ENCODE peak calls at places on chromosomes 6 and 20, in ten cellular contexts. One of them, this sample, is unnamed.

GRCh38 chr6:167341038-167341613 is 16.2 kb downstream of the TTLL2 start:
- DNase-seq in NCI-H1105: peak
- DNase-seq in non-pigmented ciliary epithelial cell: no peak
- DNase-seq in effector CD4-positive, alpha-beta T cell: no peak
- DNase-seq in activated CD4-positive, alpha-beta T cell treated with anti-CD3 and anti-CD28 coated beads for 48 hours: no peak
- DNase-seq in amniotic epithelial cell: no peak
- DNase-seq in MG63: no peak
- DNase-seq in GM10248: no peak
- DNase-seq in omental fat pad: no peak
- DNase-seq in bronchial epithelial cell: no peak
- DNase-seq in this sample: no peak

GRCh38 chr6:82506526-82506925 is 142.9 kb downstream of the TPBG start:
- DNase-seq in NCI-H1105: no peak
- DNase-seq in non-pigmented ciliary epithelial cell: no peak
- DNase-seq in effector CD4-positive, alpha-beta T cell: no peak
- DNase-seq in activated CD4-positive, alpha-beta T cell treated with anti-CD3 and anti-CD28 coated beads for 48 hours: no peak
- DNase-seq in amniotic epithelial cell: peak
- DNase-seq in MG63: no peak
- DNase-seq in GM10248: no peak
- DNase-seq in omental fat pad: no peak
- DNase-seq in bronchial epithelial cell: peak
- DNase-seq in this sample: no peak

GRCh38 chr6:74166849-74167248 is 470.8 kb downstream of the CD109 start:
- DNase-seq in NCI-H1105: no peak
- DNase-seq in non-pigmented ciliary epithelial cell: no peak
- DNase-seq in effector CD4-positive, alpha-beta T cell: no peak
- DNase-seq in activated CD4-positive, alpha-beta T cell treated with anti-CD3 and anti-CD28 coated beads for 48 hours: no peak
- DNase-seq in amniotic epithelial cell: peak
- DNase-seq in MG63: no peak
- DNase-seq in GM10248: no peak
- DNase-seq in omental fat pad: no peak
- DNase-seq in bronchial epithelial cell: peak
- DNase-seq in this sample: no peak

GRCh38 chr6:156828280-156828703 is 51.1 kb downstream of the ARID1B start:
- DNase-seq in NCI-H1105: no peak
- DNase-seq in non-pigmented ciliary epithelial cell: peak
- DNase-seq in effector CD4-positive, alpha-beta T cell: no peak
- DNase-seq in activated CD4-positive, alpha-beta T cell treated with anti-CD3 and anti-CD28 coated beads for 48 hours: peak
- DNase-seq in amniotic epithelial cell: peak
- DNase-seq in MG63: peak
- DNase-seq in GM10248: peak
- DNase-seq in omental fat pad: no peak
- DNase-seq in bronchial epithelial cell: peak
- DNase-seq in this sample: no peak

GRCh38 chr6:57078808-57079207 is 11.2 kb upstream of the ZNF451 start:
- DNase-seq in NCI-H1105: no peak
- DNase-seq in non-pigmented ciliary epithelial cell: no peak
- DNase-seq in effector CD4-positive, alpha-beta T cell: no peak
- DNase-seq in activated CD4-positive, alpha-beta T cell treated with anti-CD3 and anti-CD28 coated beads for 48 hours: no peak
- DNase-seq in amniotic epithelial cell: no peak
- DNase-seq in MG63: no peak
- DNase-seq in GM10248: no peak
- DNase-seq in omental fat pad: no peak
- DNase-seq in bronchial epithelial cell: no peak
- DNase-seq in this sample: no peak

GRCh38 chr6:113873043-113873667 is 16.0 kb downstream of the MARCKS start:
- DNase-seq in NCI-H1105: no peak
- DNase-seq in non-pigmented ciliary epithelial cell: no peak
- DNase-seq in effector CD4-positive, alpha-beta T cell: no peak
- DNase-seq in activated CD4-positive, alpha-beta T cell treated with anti-CD3 and anti-CD28 coated beads for 48 hours: peak
- DNase-seq in amniotic epithelial cell: no peak
- DNase-seq in MG63: no peak
- DNase-seq in GM10248: peak
- DNase-seq in omental fat pad: no peak
- DNase-seq in bronchial epithelial cell: no peak
- DNase-seq in this sample: no peak

GRCh38 chr20:2431185-2431584 is 39.4 kb downstream of the SNRPB start:
- DNase-seq in NCI-H1105: no peak
- DNase-seq in non-pigmented ciliary epithelial cell: no peak
- DNase-seq in effector CD4-positive, alpha-beta T cell: no peak
- DNase-seq in activated CD4-positive, alpha-beta T cell treated with anti-CD3 and anti-CD28 coated beads for 48 hours: no peak
- DNase-seq in amniotic epithelial cell: no peak
- DNase-seq in MG63: no peak
- DNase-seq in GM10248: no peak
- DNase-seq in omental fat pad: no peak
- DNase-seq in bronchial epithelial cell: no peak
- DNase-seq in this sample: no peak

GRCh38 chr6:146543211-146543939 is at the start of gene RAB32:
- DNase-seq in NCI-H1105: no peak
- DNase-seq in non-pigmented ciliary epithelial cell: peak
- DNase-seq in effector CD4-positive, alpha-beta T cell: no peak
- DNase-seq in activated CD4-positive, alpha-beta T cell treated with anti-CD3 and anti-CD28 coated beads for 48 hours: peak
- DNase-seq in amniotic epithelial cell: peak
- DNase-seq in MG63: peak
- DNase-seq in GM10248: peak
- DNase-seq in omental fat pad: peak
- DNase-seq in bronchial epithelial cell: peak
- DNase-seq in this sample: peak

GRCh38 chr6:1390071-1390804 is 862 bp downstream of the FOXF2 start:
- DNase-seq in NCI-H1105: peak
- DNase-seq in non-pigmented ciliary epithelial cell: no peak
- DNase-seq in effector CD4-positive, alpha-beta T cell: no peak
- DNase-seq in activated CD4-positive, alpha-beta T cell treated with anti-CD3 and anti-CD28 coated beads for 48 hours: no peak
- DNase-seq in amniotic epithelial cell: peak
- DNase-seq in MG63: peak
- DNase-seq in GM10248: no peak
- DNase-seq in omental fat pad: no peak
- DNase-seq in bronchial epithelial cell: peak
- DNase-seq in this sample: no peak

GRCh38 chr20:61886721-61887658 is 178.7 kb downstream of the TAF4 start:
- DNase-seq in NCI-H1105: peak
- DNase-seq in non-pigmented ciliary epithelial cell: peak
- DNase-seq in effector CD4-positive, alpha-beta T cell: no peak
- DNase-seq in activated CD4-positive, alpha-beta T cell treated with anti-CD3 and anti-CD28 coated beads for 48 hours: peak
- DNase-seq in amniotic epithelial cell: peak
- DNase-seq in MG63: peak
- DNase-seq in GM10248: peak
- DNase-seq in omental fat pad: no peak
- DNase-seq in bronchial epithelial cell: peak
- DNase-seq in this sample: no peak

GRCh38 chr6:132814716-132815570 is 574 bp downstream of the RPS12 start:
- DNase-seq in NCI-H1105: no peak
- DNase-seq in non-pigmented ciliary epithelial cell: no peak
- DNase-seq in effector CD4-positive, alpha-beta T cell: no peak
- DNase-seq in activated CD4-positive, alpha-beta T cell treated with anti-CD3 and anti-CD28 coated beads for 48 hours: peak
- DNase-seq in amniotic epithelial cell: no peak
- DNase-seq in MG63: no peak
- DNase-seq in GM10248: no peak
- DNase-seq in omental fat pad: no peak
- DNase-seq in bronchial epithelial cell: no peak
- DNase-seq in this sample: no peak

GRCh38 chr6:21653902-21654301 is 60.4 kb downstream of the SOX4 start:
- DNase-seq in NCI-H1105: no peak
- DNase-seq in non-pigmented ciliary epithelial cell: no peak
- DNase-seq in effector CD4-positive, alpha-beta T cell: no peak
- DNase-seq in activated CD4-positive, alpha-beta T cell treated with anti-CD3 and anti-CD28 coated beads for 48 hours: no peak
- DNase-seq in amniotic epithelial cell: no peak
- DNase-seq in MG63: no peak
- DNase-seq in GM10248: no peak
- DNase-seq in omental fat pad: no peak
- DNase-seq in bronchial epithelial cell: no peak
- DNase-seq in this sample: no peak

GRCh38 chr20:46683620-46683938 is 5.7 kb downstream of the TP53RK start:
- DNase-seq in NCI-H1105: no peak
- DNase-seq in non-pigmented ciliary epithelial cell: no peak
- DNase-seq in effector CD4-positive, alpha-beta T cell: no peak
- DNase-seq in activated CD4-positive, alpha-beta T cell treated with anti-CD3 and anti-CD28 coated beads for 48 hours: no peak
- DNase-seq in amniotic epithelial cell: no peak
- DNase-seq in MG63: no peak
- DNase-seq in GM10248: no peak
- DNase-seq in omental fat pad: no peak
- DNase-seq in bronchial epithelial cell: no peak
- DNase-seq in this sample: no peak

GRCh38 chr20:35563834-35564233 is 22.0 kb downstream of the ERGIC3 start:
- DNase-seq in NCI-H1105: no peak
- DNase-seq in non-pigmented ciliary epithelial cell: no peak
- DNase-seq in effector CD4-positive, alpha-beta T cell: no peak
- DNase-seq in activated CD4-positive, alpha-beta T cell treated with anti-CD3 and anti-CD28 coated beads for 48 hours: no peak
- DNase-seq in amniotic epithelial cell: no peak
- DNase-seq in MG63: no peak
- DNase-seq in GM10248: no peak
- DNase-seq in omental fat pad: no peak
- DNase-seq in bronchial epithelial cell: no peak
- DNase-seq in this sample: no peak

GRCh38 chr6:40342674-40343230 is 244.4 kb downstream of the LRFN2 start:
- DNase-seq in NCI-H1105: no peak
- DNase-seq in non-pigmented ciliary epithelial cell: no peak
- DNase-seq in effector CD4-positive, alpha-beta T cell: no peak
- DNase-seq in activated CD4-positive, alpha-beta T cell treated with anti-CD3 and anti-CD28 coated beads for 48 hours: no peak
- DNase-seq in amniotic epithelial cell: no peak
- DNase-seq in MG63: no peak
- DNase-seq in GM10248: no peak
- DNase-seq in omental fat pad: no peak
- DNase-seq in bronchial epithelial cell: no peak
- DNase-seq in this sample: peak

GRCh38 chr20:17895641-17896246 is 72.8 kb downstream of the SNX5 start:
- DNase-seq in NCI-H1105: no peak
- DNase-seq in non-pigmented ciliary epithelial cell: no peak
- DNase-seq in effector CD4-positive, alpha-beta T cell: no peak
- DNase-seq in activated CD4-positive, alpha-beta T cell treated with anti-CD3 and anti-CD28 coated beads for 48 hours: peak
- DNase-seq in amniotic epithelial cell: peak
- DNase-seq in MG63: peak
- DNase-seq in GM10248: peak
- DNase-seq in omental fat pad: peak
- DNase-seq in bronchial epithelial cell: peak
- DNase-seq in this sample: peak

GRCh38 chr6:105595829-105596228 is 192.9 kb upstream of the PREP start:
- DNase-seq in NCI-H1105: no peak
- DNase-seq in non-pigmented ciliary epithelial cell: no peak
- DNase-seq in effector CD4-positive, alpha-beta T cell: no peak
- DNase-seq in activated CD4-positive, alpha-beta T cell treated with anti-CD3 and anti-CD28 coated beads for 48 hours: no peak
- DNase-seq in amniotic epithelial cell: no peak
- DNase-seq in MG63: no peak
- DNase-seq in GM10248: no peak
- DNase-seq in omental fat pad: no peak
- DNase-seq in bronchial epithelial cell: no peak
- DNase-seq in this sample: no peak

GRCh38 chr6:47905717-47906116 is 123.9 kb downstream of the OPN5 start:
- DNase-seq in NCI-H1105: no peak
- DNase-seq in non-pigmented ciliary epithelial cell: no peak
- DNase-seq in effector CD4-positive, alpha-beta T cell: no peak
- DNase-seq in activated CD4-positive, alpha-beta T cell treated with anti-CD3 and anti-CD28 coated beads for 48 hours: no peak
- DNase-seq in amniotic epithelial cell: no peak
- DNase-seq in MG63: no peak
- DNase-seq in GM10248: no peak
- DNase-seq in omental fat pad: no peak
- DNase-seq in bronchial epithelial cell: no peak
- DNase-seq in this sample: no peak

GRCh38 chr20:37270586-37271420 is 9.2 kb upstream of the GHRH start:
- DNase-seq in NCI-H1105: no peak
- DNase-seq in non-pigmented ciliary epithelial cell: no peak
- DNase-seq in effector CD4-positive, alpha-beta T cell: no peak
- DNase-seq in activated CD4-positive, alpha-beta T cell treated with anti-CD3 and anti-CD28 coated beads for 48 hours: no peak
- DNase-seq in amniotic epithelial cell: peak
- DNase-seq in MG63: no peak
- DNase-seq in GM10248: peak
- DNase-seq in omental fat pad: no peak
- DNase-seq in bronchial epithelial cell: no peak
- DNase-seq in this sample: no peak

GRCh38 chr6:7542878-7543394 is 1.5 kb downstream of the DSP start:
- DNase-seq in NCI-H1105: peak
- DNase-seq in non-pigmented ciliary epithelial cell: no peak
- DNase-seq in effector CD4-positive, alpha-beta T cell: no peak
- DNase-seq in activated CD4-positive, alpha-beta T cell treated with anti-CD3 and anti-CD28 coated beads for 48 hours: no peak
- DNase-seq in amniotic epithelial cell: peak
- DNase-seq in MG63: no peak
- DNase-seq in GM10248: peak
- DNase-seq in omental fat pad: no peak
- DNase-seq in bronchial epithelial cell: peak
- DNase-seq in this sample: peak

GRCh38 chr6:150238294-150238693 is 95.5 kb downstream of the PPP1R14C start:
- DNase-seq in NCI-H1105: no peak
- DNase-seq in non-pigmented ciliary epithelial cell: no peak
- DNase-seq in effector CD4-positive, alpha-beta T cell: no peak
- DNase-seq in activated CD4-positive, alpha-beta T cell treated with anti-CD3 and anti-CD28 coated beads for 48 hours: no peak
- DNase-seq in amniotic epithelial cell: no peak
- DNase-seq in MG63: peak
- DNase-seq in GM10248: no peak
- DNase-seq in omental fat pad: no peak
- DNase-seq in bronchial epithelial cell: no peak
- DNase-seq in this sample: no peak

GRCh38 chr6:138031850-138032249 is 75.4 kb downstream of the PERP start:
- DNase-seq in NCI-H1105: no peak
- DNase-seq in non-pigmented ciliary epithelial cell: no peak
- DNase-seq in effector CD4-positive, alpha-beta T cell: no peak
- DNase-seq in activated CD4-positive, alpha-beta T cell treated with anti-CD3 and anti-CD28 coated beads for 48 hours: no peak
- DNase-seq in amniotic epithelial cell: no peak
- DNase-seq in MG63: peak
- DNase-seq in GM10248: no peak
- DNase-seq in omental fat pad: no peak
- DNase-seq in bronchial epithelial cell: peak
- DNase-seq in this sample: no peak

GRCh38 chr6:85506441-85507093 is 56.7 kb downstream of the NT5E start:
- DNase-seq in NCI-H1105: no peak
- DNase-seq in non-pigmented ciliary epithelial cell: no peak
- DNase-seq in effector CD4-positive, alpha-beta T cell: no peak
- DNase-seq in activated CD4-positive, alpha-beta T cell treated with anti-CD3 and anti-CD28 coated beads for 48 hours: peak
- DNase-seq in amniotic epithelial cell: no peak
- DNase-seq in MG63: no peak
- DNase-seq in GM10248: no peak
- DNase-seq in omental fat pad: no peak
- DNase-seq in bronchial epithelial cell: no peak
- DNase-seq in this sample: no peak

GRCh38 chr20:45959956-45960630 is 11.9 kb downstream of the ZNF335 start:
- DNase-seq in NCI-H1105: no peak
- DNase-seq in non-pigmented ciliary epithelial cell: no peak
- DNase-seq in effector CD4-positive, alpha-beta T cell: no peak
- DNase-seq in activated CD4-positive, alpha-beta T cell treated with anti-CD3 and anti-CD28 coated beads for 48 hours: no peak
- DNase-seq in amniotic epithelial cell: no peak
- DNase-seq in MG63: no peak
- DNase-seq in GM10248: peak
- DNase-seq in omental fat pad: no peak
- DNase-seq in bronchial epithelial cell: no peak
- DNase-seq in this sample: no peak

GRCh38 chr6:77092971-77093370 is 370.3 kb downstream of the HTR1B start:
- DNase-seq in NCI-H1105: no peak
- DNase-seq in non-pigmented ciliary epithelial cell: peak
- DNase-seq in effector CD4-positive, alpha-beta T cell: no peak
- DNase-seq in activated CD4-positive, alpha-beta T cell treated with anti-CD3 and anti-CD28 coated beads for 48 hours: no peak
- DNase-seq in amniotic epithelial cell: peak
- DNase-seq in MG63: no peak
- DNase-seq in GM10248: no peak
- DNase-seq in omental fat pad: no peak
- DNase-seq in bronchial epithelial cell: no peak
- DNase-seq in this sample: no peak

GRCh38 chr20:38651154-38651553 is 49.5 kb downstream of the ARHGAP40 start:
- DNase-seq in NCI-H1105: no peak
- DNase-seq in non-pigmented ciliary epithelial cell: no peak
- DNase-seq in effector CD4-positive, alpha-beta T cell: no peak
- DNase-seq in activated CD4-positive, alpha-beta T cell treated with anti-CD3 and anti-CD28 coated beads for 48 hours: no peak
- DNase-seq in amniotic epithelial cell: no peak
- DNase-seq in MG63: no peak
- DNase-seq in GM10248: no peak
- DNase-seq in omental fat pad: no peak
- DNase-seq in bronchial epithelial cell: peak
- DNase-seq in this sample: no peak

GRCh38 chr6:27872634-27873028 is 39.6 kb downstream of the OR2B2 start:
- DNase-seq in NCI-H1105: no peak
- DNase-seq in non-pigmented ciliary epithelial cell: no peak
- DNase-seq in effector CD4-positive, alpha-beta T cell: no peak
- DNase-seq in activated CD4-positive, alpha-beta T cell treated with anti-CD3 and anti-CD28 coated beads for 48 hours: no peak
- DNase-seq in amniotic epithelial cell: peak
- DNase-seq in MG63: no peak
- DNase-seq in GM10248: no peak
- DNase-seq in omental fat pad: no peak
- DNase-seq in bronchial epithelial cell: no peak
- DNase-seq in this sample: no peak

GRCh38 chr6:140463312-140463710 is 1088.9 kb upstream of the CITED2 start:
- DNase-seq in NCI-H1105: no peak
- DNase-seq in non-pigmented ciliary epithelial cell: no peak
- DNase-seq in effector CD4-positive, alpha-beta T cell: no peak
- DNase-seq in activated CD4-positive, alpha-beta T cell treated with anti-CD3 and anti-CD28 coated beads for 48 hours: no peak
- DNase-seq in amniotic epithelial cell: no peak
- DNase-seq in MG63: no peak
- DNase-seq in GM10248: no peak
- DNase-seq in omental fat pad: no peak
- DNase-seq in bronchial epithelial cell: no peak
- DNase-seq in this sample: no peak